ENCODE peak calls at places on chromosome 18, in ten cellular contexts. X is WERI-Rb-1, M is NCI-H1105, G is gastrocnemius medialis, H is naive B cell, S is T-helper 1 cell, K is GDM1, W is GM03348, Z is AG09309, R is GM13976. D is an unnamed sample.

GRCh38 chr18:32301976-32302743 is 112.3 kb downstream of the MEP1B start:
- DNase-seq in X (no peak), M (no peak), G (peak; percentile 58), H (no peak), S (no peak), K (no peak), W (peak; percentile 74), Z (no peak), R (peak; percentile 51), D (no peak)

GRCh38 chr18:45755936-45756335 is 32.0 kb downstream of the SLC14A1 start:
- DNase-seq in X (no peak), M (peak; percentile 37), G (peak; percentile 12), H (no peak), S (no peak), K (no peak), W (no peak), Z (no peak), R (no peak), D (no peak)

GRCh38 chr18:55907352-55908045 is 319.5 kb upstream of the TCF4 start:
- DNase-seq in X (no peak), M (no peak), G (no peak), H (no peak), S (no peak), K (no peak), W (peak; percentile 11), Z (no peak), R (no peak), D (no peak)

GRCh38 chr18:3704556-3705162 is 254.7 kb downstream of the TGIF1 start:
- DNase-seq in X (no peak), M (no peak), G (no peak), H (no peak), S (no peak), K (no peak), W (no peak), Z (no peak), R (no peak), D (no peak)

GRCh38 chr18:77622009-77622692 is 372.5 kb downstream of the GALR1 start:
- DNase-seq in X (no peak), M (no peak), G (no peak), H (no peak), S (no peak), K (no peak), W (no peak), Z (no peak), R (no peak), D (no peak)

GRCh38 chr18:33987206-33987605 is 237.5 kb downstream of the NOL4 start:
- DNase-seq in X (no peak), M (no peak), G (no peak), H (no peak), S (no peak), K (no peak), W (no peak), Z (no peak), R (no peak), D (no peak)

GRCh38 chr18:21369146-21369545 is 127.1 kb downstream of the GREB1L start:
- DNase-seq in X (no peak), M (no peak), G (no peak), H (no peak), S (no peak), K (no peak), W (no peak), Z (no peak), R (no peak), D (no peak)

GRCh38 chr18:31077883-31078282 is 24.3 kb downstream of the DSC2 start:
- DNase-seq in X (no peak), M (no peak), G (no peak), H (no peak), S (no peak), K (no peak), W (no peak), Z (no peak), R (no peak), D (no peak)

GRCh38 chr18:56841836-56842235 is 190.7 kb downstream of the WDR7 start:
- DNase-seq in X (no peak), M (no peak), G (no peak), H (no peak), S (no peak), K (no peak), W (no peak), Z (no peak), R (no peak), D (no peak)

GRCh38 chr18:25345432-25345831 is 6.5 kb downstream of the ZNF521 start:
- DNase-seq in X (no peak), M (no peak), G (no peak), H (no peak), S (no peak), K (no peak), W (no peak), Z (no peak), R (no peak), D (no peak)

GRCh38 chr18:74604774-74605173 is 7.1 kb downstream of the ZNF407 start:
- DNase-seq in X (no peak), M (no peak), G (no peak), H (no peak), S (no peak), K (no peak), W (peak; percentile 29), Z (no peak), R (no peak), D (no peak)

GRCh38 chr18:9066358-9066757 is 36.1 kb upstream of the NDUFV2 start:
- DNase-seq in X (no peak), M (no peak), G (no peak), H (no peak), S (no peak), K (no peak), W (no peak), Z (no peak), R (peak; percentile 46), D (no peak)

GRCh38 chr18:73752546-73752945 is 395.1 kb downstream of the FBXO15 start:
- DNase-seq in X (no peak), M (no peak), G (no peak), H (no peak), S (no peak), K (no peak), W (peak; percentile 14), Z (peak; percentile 40), R (no peak), D (no peak)

GRCh38 chr18:36481935-36482334 is 184.4 kb downstream of the FHOD3 start:
- DNase-seq in X (no peak), M (no peak), G (no peak), H (no peak), S (no peak), K (no peak), W (no peak), Z (no peak), R (no peak), D (no peak)

GRCh38 chr18:69484699-69485396 is 84.2 kb downstream of the DOK6 start:
- DNase-seq in X (no peak), M (no peak), G (no peak), H (no peak), S (no peak), K (no peak), W (peak; percentile 39), Z (peak; percentile 35), R (no peak), D (no peak)

GRCh38 chr18:21242141-21243040 is at the start of gene GREB1L:
- DNase-seq in X (peak; percentile 78), M (peak; percentile 70), G (peak; percentile 45), H (no peak), S (no peak), K (no peak), W (peak; percentile 73), Z (no peak), R (peak; percentile 69), D (peak; percentile 86)